ENCODE peak calls at places on chromosome 20, in seven cellular contexts. One of them, this sample, is unnamed.

GRCh38 chr20:37699202-37699601 is 5.4 kb downstream of the CTNNBL1 start:
- DNase-seq in right atrium auricular region: no peak
- DNase-seq in KG1: no peak
- DNase-seq in activated CD8-positive, alpha-beta memory T cell treated with anti-CD3 and anti-CD28 coated beads for 24 hours: no peak
- DNase-seq in AG04449: no peak
- DNase-seq in GM13976: no peak
- DNase-seq in T-helper 17 cell: no peak
- DNase-seq in this sample: no peak

GRCh38 chr20:11986954-11987353 is 69.3 kb downstream of the BTBD3 start:
- DNase-seq in right atrium auricular region: no peak
- DNase-seq in KG1: no peak
- DNase-seq in activated CD8-positive, alpha-beta memory T cell treated with anti-CD3 and anti-CD28 coated beads for 24 hours: no peak
- DNase-seq in AG04449: no peak
- DNase-seq in GM13976: no peak
- DNase-seq in T-helper 17 cell: no peak
- DNase-seq in this sample: no peak

GRCh38 chr20:46544576-46544975 is 5.9 kb downstream of the OCSTAMP start:
- DNase-seq in right atrium auricular region: no peak
- DNase-seq in KG1: no peak
- DNase-seq in activated CD8-positive, alpha-beta memory T cell treated with anti-CD3 and anti-CD28 coated beads for 24 hours: no peak
- DNase-seq in AG04449: no peak
- DNase-seq in GM13976: no peak
- DNase-seq in T-helper 17 cell: no peak
- DNase-seq in this sample: no peak

GRCh38 chr20:60138263-60139127 is 180.3 kb downstream of the CDH26 start:
- DNase-seq in right atrium auricular region: no peak
- DNase-seq in KG1: no peak
- DNase-seq in activated CD8-positive, alpha-beta memory T cell treated with anti-CD3 and anti-CD28 coated beads for 24 hours: peak; percentile 68
- DNase-seq in AG04449: no peak
- DNase-seq in GM13976: peak; percentile 57
- DNase-seq in T-helper 17 cell: no peak
- DNase-seq in this sample: no peak

GRCh38 chr20:19380211-19380610 is 167.8 kb downstream of the SLC24A3 start:
- DNase-seq in right atrium auricular region: no peak
- DNase-seq in KG1: no peak
- DNase-seq in activated CD8-positive, alpha-beta memory T cell treated with anti-CD3 and anti-CD28 coated beads for 24 hours: no peak
- DNase-seq in AG04449: no peak
- DNase-seq in GM13976: no peak
- DNase-seq in T-helper 17 cell: no peak
- DNase-seq in this sample: no peak

GRCh38 chr20:56974499-56975250 is 291.8 kb downstream of the BMP7 start:
- DNase-seq in right atrium auricular region: no peak
- DNase-seq in KG1: no peak
- DNase-seq in activated CD8-positive, alpha-beta memory T cell treated with anti-CD3 and anti-CD28 coated beads for 24 hours: no peak
- DNase-seq in AG04449: peak; percentile 7
- DNase-seq in GM13976: peak; percentile 45
- DNase-seq in T-helper 17 cell: no peak
- DNase-seq in this sample: no peak

GRCh38 chr20:63325021-63325471 is 32.1 kb downstream of the COL20A1 start:
- DNase-seq in right atrium auricular region: no peak
- DNase-seq in KG1: no peak
- DNase-seq in activated CD8-positive, alpha-beta memory T cell treated with anti-CD3 and anti-CD28 coated beads for 24 hours: no peak
- DNase-seq in AG04449: no peak
- DNase-seq in GM13976: no peak
- DNase-seq in T-helper 17 cell: peak; percentile 7
- DNase-seq in this sample: no peak

GRCh38 chr20:50061151-50062005 is 51.6 kb downstream of the UBE2V1 start:
- DNase-seq in right atrium auricular region: no peak
- DNase-seq in KG1: no peak
- DNase-seq in activated CD8-positive, alpha-beta memory T cell treated with anti-CD3 and anti-CD28 coated beads for 24 hours: no peak
- DNase-seq in AG04449: no peak
- DNase-seq in GM13976: no peak
- DNase-seq in T-helper 17 cell: no peak
- DNase-seq in this sample: no peak

GRCh38 chr20:48126227-48126740 is 341.0 kb upstream of the SULF2 start:
- DNase-seq in right atrium auricular region: no peak
- DNase-seq in KG1: no peak
- DNase-seq in activated CD8-positive, alpha-beta memory T cell treated with anti-CD3 and anti-CD28 coated beads for 24 hours: no peak
- DNase-seq in AG04449: no peak
- DNase-seq in GM13976: no peak
- DNase-seq in T-helper 17 cell: no peak
- DNase-seq in this sample: no peak

GRCh38 chr20:47223896-47224295 is 132.6 kb downstream of the ZMYND8 start:
- DNase-seq in right atrium auricular region: no peak
- DNase-seq in KG1: no peak
- DNase-seq in activated CD8-positive, alpha-beta memory T cell treated with anti-CD3 and anti-CD28 coated beads for 24 hours: no peak
- DNase-seq in AG04449: no peak
- DNase-seq in GM13976: no peak
- DNase-seq in T-helper 17 cell: no peak
- DNase-seq in this sample: no peak

GRCh38 chr20:57698191-57698866 is 11.5 kb downstream of the PMEPA1 start:
- DNase-seq in right atrium auricular region: no peak
- DNase-seq in KG1: no peak
- DNase-seq in activated CD8-positive, alpha-beta memory T cell treated with anti-CD3 and anti-CD28 coated beads for 24 hours: peak; percentile 71
- DNase-seq in AG04449: peak; percentile 92
- DNase-seq in GM13976: no peak
- DNase-seq in T-helper 17 cell: no peak
- DNase-seq in this sample: peak; percentile 61

GRCh38 chr20:51660741-51661608 is 107.2 kb downstream of the ATP9A start:
- DNase-seq in right atrium auricular region: no peak
- DNase-seq in KG1: no peak
- DNase-seq in activated CD8-positive, alpha-beta memory T cell treated with anti-CD3 and anti-CD28 coated beads for 24 hours: no peak
- DNase-seq in AG04449: peak; percentile 71
- DNase-seq in GM13976: no peak
- DNase-seq in T-helper 17 cell: no peak
- DNase-seq in this sample: peak; percentile 16

GRCh38 chr20:29762620-29763019 is 1494.8 kb upstream of the DEFB115 start:
- DNase-seq in right atrium auricular region: no peak
- DNase-seq in KG1: no peak
- DNase-seq in activated CD8-positive, alpha-beta memory T cell treated with anti-CD3 and anti-CD28 coated beads for 24 hours: no peak
- DNase-seq in AG04449: no peak
- DNase-seq in GM13976: no peak
- DNase-seq in T-helper 17 cell: no peak
- DNase-seq in this sample: no peak

GRCh38 chr20:427849-428657 is 20.0 kb downstream of the RBCK1 start:
- DNase-seq in right atrium auricular region: no peak
- DNase-seq in KG1: no peak
- DNase-seq in activated CD8-positive, alpha-beta memory T cell treated with anti-CD3 and anti-CD28 coated beads for 24 hours: no peak
- DNase-seq in AG04449: no peak
- DNase-seq in GM13976: no peak
- DNase-seq in T-helper 17 cell: no peak
- DNase-seq in this sample: no peak

GRCh38 chr20:47019106-47019824 is 124.6 kb downstream of the EYA2 start:
- DNase-seq in right atrium auricular region: no peak
- DNase-seq in KG1: no peak
- DNase-seq in activated CD8-positive, alpha-beta memory T cell treated with anti-CD3 and anti-CD28 coated beads for 24 hours: no peak
- DNase-seq in AG04449: peak; percentile 52
- DNase-seq in GM13976: no peak
- DNase-seq in T-helper 17 cell: no peak
- DNase-seq in this sample: no peak

GRCh38 chr20:31862157-31862470 is 8.2 kb downstream of the DUSP15 start:
- DNase-seq in right atrium auricular region: no peak
- DNase-seq in KG1: no peak
- DNase-seq in activated CD8-positive, alpha-beta memory T cell treated with anti-CD3 and anti-CD28 coated beads for 24 hours: no peak
- DNase-seq in AG04449: no peak
- DNase-seq in GM13976: no peak
- DNase-seq in T-helper 17 cell: no peak
- DNase-seq in this sample: no peak

GRCh38 chr20:35954907-35955251 is 577 bp upstream of the SCAND1 start:
- DNase-seq in right atrium auricular region: peak; percentile 61
- DNase-seq in KG1: no peak
- DNase-seq in activated CD8-positive, alpha-beta memory T cell treated with anti-CD3 and anti-CD28 coated beads for 24 hours: no peak
- DNase-seq in AG04449: no peak
- DNase-seq in GM13976: no peak
- DNase-seq in T-helper 17 cell: peak; percentile 22
- DNase-seq in this sample: no peak

GRCh38 chr20:38447931-38448675 is 13.0 kb upstream of the SNHG17 start:
- DNase-seq in right atrium auricular region: no peak
- DNase-seq in KG1: no peak
- DNase-seq in activated CD8-positive, alpha-beta memory T cell treated with anti-CD3 and anti-CD28 coated beads for 24 hours: no peak
- DNase-seq in AG04449: no peak
- DNase-seq in GM13976: no peak
- DNase-seq in T-helper 17 cell: no peak
- DNase-seq in this sample: no peak

GRCh38 chr20:57618091-57618765 is 2.0 kb downstream of the ZBP1 start:
- DNase-seq in right atrium auricular region: peak; percentile 58
- DNase-seq in KG1: no peak
- DNase-seq in activated CD8-positive, alpha-beta memory T cell treated with anti-CD3 and anti-CD28 coated beads for 24 hours: peak; percentile 74
- DNase-seq in AG04449: no peak
- DNase-seq in GM13976: no peak
- DNase-seq in T-helper 17 cell: peak; percentile 29
- DNase-seq in this sample: no peak

GRCh38 chr20:50587291-50587961 is 77.2 kb downstream of the PTPN1 start:
- DNase-seq in right atrium auricular region: no peak
- DNase-seq in KG1: no peak
- DNase-seq in activated CD8-positive, alpha-beta memory T cell treated with anti-CD3 and anti-CD28 coated beads for 24 hours: no peak
- DNase-seq in AG04449: no peak
- DNase-seq in GM13976: no peak
- DNase-seq in T-helper 17 cell: no peak
- DNase-seq in this sample: no peak

GRCh38 chr20:45111799-45112471 is 3.0 kb downstream of the WFDC5 start:
- DNase-seq in right atrium auricular region: no peak
- DNase-seq in KG1: no peak
- DNase-seq in activated CD8-positive, alpha-beta memory T cell treated with anti-CD3 and anti-CD28 coated beads for 24 hours: no peak
- DNase-seq in AG04449: no peak
- DNase-seq in GM13976: no peak
- DNase-seq in T-helper 17 cell: no peak
- DNase-seq in this sample: no peak